ENCODE peak calls at places on chromosomes 3 and 15, in five cellular contexts. One of them, this sample, is unnamed. For H3K36me3, the result is how much of the 10 kb centered on the place peaks cover.

GRCh38 chr15:35958021-35958420 is 412.1 kb upstream of the DPH6 start:
- DNase-seq in lower lobe of right lung: no peak
- DNase-seq in left ventricle myocardium inferior: no peak
- DNase-seq in GM23248: no peak
- DNase-seq in PC-3: peak
- DNase-seq in this sample: no peak

GRCh38 chr15:43274136-43274535 is 7.4 kb upstream of the TGM5 start:
- DNase-seq in GM23248: peak
- DNase-seq in lower lobe of right lung: no peak
- DNase-seq in left ventricle myocardium inferior: peak
- DNase-seq in PC-3: peak
- DNase-seq in this sample: no peak

GRCh38 chr3:194497799-194498575 is 11.2 kb upstream of the ATP13A3 start:
- DNase-seq in GM23248: peak
- DNase-seq in lower lobe of right lung: no peak
- DNase-seq in PC-3: peak
- DNase-seq in left ventricle myocardium inferior: no peak
- DNase-seq in this sample: no peak

GRCh38 chr3:69292959-69293574 is 92.8 kb downstream of the FRMD4B start:
- DNase-seq in left ventricle myocardium inferior: peak
- DNase-seq in lower lobe of right lung: no peak
- DNase-seq in GM23248: no peak
- DNase-seq in PC-3: no peak
- DNase-seq in this sample: no peak

GRCh38 chr3:52865994-52866393 is 31.2 kb upstream of the MUSTN1 start:
- DNase-seq in GM23248: no peak
- DNase-seq in PC-3: no peak
- DNase-seq in lower lobe of right lung: no peak
- DNase-seq in left ventricle myocardium inferior: no peak
- DNase-seq in this sample: no peak

GRCh38 chr3:182814419-182815160 is 21.3 kb downstream of the ATP11B start:
- DNase-seq in lower lobe of right lung: no peak
- DNase-seq in left ventricle myocardium inferior: no peak
- DNase-seq in GM23248: no peak
- DNase-seq in PC-3: no peak
- DNase-seq in this sample: no peak

GRCh38 chr15:73955851-73956250 is 29.6 kb downstream of the LOXL1 start:
- DNase-seq in PC-3: no peak
- DNase-seq in lower lobe of right lung: no peak
- DNase-seq in left ventricle myocardium inferior: no peak
- DNase-seq in GM23248: no peak
- DNase-seq in this sample: peak

GRCh38 chr3:189787622-189788021 is 156.4 kb downstream of the TP63 start:
- DNase-seq in lower lobe of right lung: no peak
- DNase-seq in PC-3: peak
- DNase-seq in left ventricle myocardium inferior: no peak
- DNase-seq in GM23248: peak
- DNase-seq in this sample: no peak

GRCh38 chr3:44363591-44363990 is 25.0 kb downstream of the TCAIM start:
- DNase-seq in PC-3: no peak
- DNase-seq in lower lobe of right lung: no peak
- DNase-seq in left ventricle myocardium inferior: no peak
- DNase-seq in GM23248: no peak
- DNase-seq in this sample: no peak

GRCh38 chr15:90917569-90917968 is 14.5 kb downstream of the MAN2A2 start:
- DNase-seq in PC-3: no peak
- DNase-seq in GM23248: no peak
- DNase-seq in left ventricle myocardium inferior: no peak
- DNase-seq in lower lobe of right lung: no peak
- DNase-seq in this sample: no peak

GRCh38 chr15:90915808-90916440 is 12.8 kb downstream of the MAN2A2 start:
- DNase-seq in GM23248: no peak
- DNase-seq in left ventricle myocardium inferior: peak
- DNase-seq in PC-3: no peak
- DNase-seq in lower lobe of right lung: peak
- DNase-seq in this sample: peak

GRCh38 chr15:90915216-90915807 is 12.2 kb downstream of the MAN2A2 start:
- DNase-seq in left ventricle myocardium inferior: no peak
- DNase-seq in lower lobe of right lung: peak
- DNase-seq in GM23248: no peak
- DNase-seq in PC-3: no peak
- DNase-seq in this sample: no peak

GRCh38 chr15:90918034-90918788 is 14.1 kb downstream of the HDDC3 start:
- DNase-seq in PC-3: no peak
- DNase-seq in left ventricle myocardium inferior: no peak
- DNase-seq in GM23248: no peak
- DNase-seq in lower lobe of right lung: no peak
- DNase-seq in this sample: no peak

DNA sequence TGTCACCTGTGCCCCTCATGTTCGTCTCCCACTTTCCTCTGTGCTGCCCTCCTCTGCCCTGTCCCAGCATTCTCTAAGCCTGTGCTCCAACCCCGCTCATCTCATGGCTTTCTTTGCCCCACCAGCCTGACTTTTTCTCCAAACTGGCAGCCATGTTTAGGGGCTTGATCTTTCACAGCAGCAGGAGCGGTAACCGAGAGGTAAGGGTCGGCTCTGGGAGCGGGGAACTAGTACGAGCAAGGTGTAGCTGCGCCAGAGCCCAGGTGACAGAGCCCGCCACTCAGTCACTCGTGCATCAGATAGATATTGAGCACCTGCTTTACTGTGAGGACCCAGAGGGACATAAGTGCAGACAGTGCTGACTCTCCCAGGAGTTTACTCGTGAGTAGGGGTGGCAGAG is 13.4 kb downstream of the MAN2A2 start:
- DNase-seq in lower lobe of right lung: peak
- DNase-seq in PC-3: no peak
- DNase-seq in GM23248: no peak
- DNase-seq in left ventricle myocardium inferior: no peak
- DNase-seq in this sample: peak
- H3K36me3 ChIP-seq in lower lobe of right lung: half or more
- H3K36me3 ChIP-seq in PC-3: under half
- H3K36me3 ChIP-seq in GM23248: under half
- H3K36me3 ChIP-seq in left ventricle myocardium inferior: half or more
- H3K36me3 ChIP-seq in this sample: half or more

GRCh38 chr3:134036291-134036690 is 6.6 kb upstream of the SLCO2A1 start:
- DNase-seq in lower lobe of right lung: no peak
- DNase-seq in GM23248: no peak
- DNase-seq in left ventricle myocardium inferior: no peak
- DNase-seq in PC-3: no peak
- DNase-seq in this sample: no peak

GRCh38 chr3:134035836-134036235 is 6.1 kb upstream of the SLCO2A1 start:
- DNase-seq in PC-3: no peak
- DNase-seq in left ventricle myocardium inferior: no peak
- DNase-seq in lower lobe of right lung: no peak
- DNase-seq in GM23248: no peak
- DNase-seq in this sample: no peak

GRCh38 chr3:134033315-134033996 is 3.7 kb upstream of the SLCO2A1 start:
- DNase-seq in lower lobe of right lung: no peak
- DNase-seq in GM23248: no peak
- DNase-seq in left ventricle myocardium inferior: no peak
- DNase-seq in PC-3: no peak
- DNase-seq in this sample: no peak

GRCh38 chr3:134031620-134031915 is 1.8 kb upstream of the SLCO2A1 start:
- DNase-seq in PC-3: no peak
- DNase-seq in lower lobe of right lung: no peak
- DNase-seq in left ventricle myocardium inferior: no peak
- DNase-seq in GM23248: no peak
- DNase-seq in this sample: no peak

GRCh38 chr3:134034005-134034785 is 4.5 kb upstream of the SLCO2A1 start:
- DNase-seq in lower lobe of right lung: no peak
- DNase-seq in PC-3: no peak
- DNase-seq in left ventricle myocardium inferior: no peak
- DNase-seq in GM23248: peak
- DNase-seq in this sample: no peak
- H3K36me3 ChIP-seq in lower lobe of right lung: under half
- H3K36me3 ChIP-seq in PC-3: under half
- H3K36me3 ChIP-seq in left ventricle myocardium inferior: under half
- H3K36me3 ChIP-seq in GM23248: under half
- H3K36me3 ChIP-seq in this sample: under half

DNA sequence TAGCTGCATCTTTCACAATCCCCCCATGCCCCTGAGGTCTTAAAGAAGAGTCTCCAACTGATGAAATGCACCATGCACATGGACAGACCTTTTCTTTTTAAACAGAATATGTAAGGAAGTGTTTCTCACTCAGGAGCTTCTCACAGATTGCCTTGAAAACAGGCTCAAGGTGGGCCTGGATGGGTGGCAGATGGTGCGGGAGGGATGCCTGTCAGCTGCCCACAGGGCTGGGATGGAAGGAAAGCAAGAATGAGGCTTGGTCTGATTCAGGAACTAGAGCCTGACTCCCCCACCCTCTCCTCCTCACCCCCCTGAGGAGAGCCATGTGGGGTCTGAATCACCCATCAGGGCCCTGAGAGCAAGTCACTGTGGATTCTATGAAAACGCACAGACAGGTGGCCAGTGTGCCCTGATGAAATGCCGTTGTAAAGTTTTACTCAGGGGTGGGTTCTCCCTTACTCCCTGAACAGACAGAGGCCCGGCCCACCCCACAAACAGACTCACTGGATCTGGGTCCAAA is 67.2 kb downstream of the UMPS start:
- DNase-seq in GM23248: no peak
- DNase-seq in left ventricle myocardium inferior: no peak
- DNase-seq in PC-3: no peak
- DNase-seq in lower lobe of right lung: no peak
- DNase-seq in this sample: no peak
- H3K36me3 ChIP-seq in GM23248: under half
- H3K36me3 ChIP-seq in left ventricle myocardium inferior: under half
- H3K36me3 ChIP-seq in PC-3: under half
- H3K36me3 ChIP-seq in lower lobe of right lung: under half
- H3K36me3 ChIP-seq in this sample: under half

GRCh38 chr3:185486371-185486770 is 12.5 kb downstream of the TMEM41A start:
- DNase-seq in left ventricle myocardium inferior: no peak
- DNase-seq in PC-3: no peak
- DNase-seq in lower lobe of right lung: no peak
- DNase-seq in GM23248: no peak
- DNase-seq in this sample: no peak

GRCh38 chr3:185484296-185484695 is 14.5 kb downstream of the TMEM41A start:
- DNase-seq in GM23248: no peak
- DNase-seq in left ventricle myocardium inferior: no peak
- DNase-seq in PC-3: no peak
- DNase-seq in lower lobe of right lung: no peak
- DNase-seq in this sample: no peak

GRCh38 chr3:185489462-185489861 is 9.4 kb downstream of the TMEM41A start:
- DNase-seq in GM23248: no peak
- DNase-seq in lower lobe of right lung: no peak
- DNase-seq in PC-3: no peak
- DNase-seq in left ventricle myocardium inferior: no peak
- DNase-seq in this sample: no peak

GRCh38 chr3:185490241-185490640 is 8.6 kb downstream of the TMEM41A start:
- DNase-seq in PC-3: no peak
- DNase-seq in left ventricle myocardium inferior: no peak
- DNase-seq in GM23248: no peak
- DNase-seq in lower lobe of right lung: no peak
- DNase-seq in this sample: no peak

GRCh38 chr3:185488465-185488864 is 10.4 kb downstream of the TMEM41A start:
- DNase-seq in lower lobe of right lung: peak
- DNase-seq in PC-3: no peak
- DNase-seq in left ventricle myocardium inferior: no peak
- DNase-seq in GM23248: no peak
- DNase-seq in this sample: no peak
- H3K36me3 ChIP-seq in lower lobe of right lung: half or more
- H3K36me3 ChIP-seq in PC-3: under half
- H3K36me3 ChIP-seq in left ventricle myocardium inferior: half or more
- H3K36me3 ChIP-seq in GM23248: under half
- H3K36me3 ChIP-seq in this sample: under half

GRCh38 chr3:50068134-50068533 is 20.6 kb upstream of the RBM5 start:
- DNase-seq in GM23248: peak
- DNase-seq in lower lobe of right lung: no peak
- DNase-seq in left ventricle myocardium inferior: no peak
- DNase-seq in PC-3: no peak
- DNase-seq in this sample: no peak
- H3K36me3 ChIP-seq in GM23248: half or more
- H3K36me3 ChIP-seq in lower lobe of right lung: half or more
- H3K36me3 ChIP-seq in left ventricle myocardium inferior: half or more
- H3K36me3 ChIP-seq in PC-3: half or more
- H3K36me3 ChIP-seq in this sample: half or more

GRCh38 chr3:56616479-56617006 is 59.6 kb downstream of the CCDC66 start:
- DNase-seq in left ventricle myocardium inferior: no peak
- DNase-seq in PC-3: no peak
- DNase-seq in lower lobe of right lung: no peak
- DNase-seq in GM23248: no peak
- DNase-seq in this sample: no peak
- H3K36me3 ChIP-seq in left ventricle myocardium inferior: half or more
- H3K36me3 ChIP-seq in PC-3: half or more
- H3K36me3 ChIP-seq in lower lobe of right lung: half or more
- H3K36me3 ChIP-seq in GM23248: under half
- H3K36me3 ChIP-seq in this sample: under half